ENCODE peak calls at places on chromosomes 3 and 15, in seven cellular contexts. H is endothelial cell of umbilical vein, B is HCT116, X is GM12878, K is GM23338, F is K562, R is H1. S is an unnamed sample.

GRCh38 chr3:155239960-155240359 is 53.5 kb downstream of the STRIT1 start:
- DNase-seq in B (no peak), H (no peak), K (no peak), R (no peak), X (no peak), F (no peak), S (no peak)

GRCh38 chr3:46406786-46407611 is at the start of the genes CCR5AS and CCRL2:
- DNase-seq in K (no peak), B (no peak), H (peak; percentile 86), X (no peak), F (peak; percentile 99), R (no peak), S (no peak)

GRCh38 chr3:188061133-188061532 is 92.8 kb upstream of the LPP start:
- DNase-seq in F (peak; percentile 3), X (no peak), H (peak; percentile 28), R (no peak), B (peak; percentile 37), K (peak; percentile 17), S (no peak)

GRCh38 chr3:159158213-159158612 is 356.4 kb downstream of the MFSD1 start:
- DNase-seq in B (peak; percentile 79), F (no peak), K (peak; percentile 27), H (peak; percentile 88), R (no peak), X (no peak), S (no peak)

GRCh38 chr3:106542101-106542769 is 673.4 kb upstream of the CBLB start:
- DNase-seq in R (no peak), X (no peak), K (peak; percentile 26), H (no peak), F (no peak), B (no peak), S (no peak)

GRCh38 chr3:119497824-119498187 is 541 bp upstream of the TIMMDC1 start:
- DNase-seq in H (peak; percentile 44), B (no peak), K (peak; percentile 43), F (peak; percentile 41), R (no peak), X (no peak), S (no peak)

GRCh38 chr3:141294848-141295247 is 63.2 kb downstream of the PXYLP1 start:
- DNase-seq in X (no peak), F (peak; percentile 30), R (no peak), K (no peak), B (no peak), H (peak; percentile 82), S (no peak)

GRCh38 chr3:71201939-71202338 is 381.6 kb downstream of the FOXP1 start:
- DNase-seq in H (no peak), K (peak; percentile 43), X (no peak), F (no peak), B (no peak), R (no peak), S (no peak)

GRCh38 chr3:16741103-16741758 is 136.0 kb upstream of the DAZL start:
- DNase-seq in X (no peak), H (no peak), R (no peak), B (no peak), K (no peak), F (no peak), S (no peak)

GRCh38 chr3:63232764-63233396 is 45.2 kb upstream of the SYNPR start:
- DNase-seq in K (peak; percentile 57), F (no peak), R (no peak), B (no peak), H (no peak), X (no peak), S (no peak)

GRCh38 chr3:13013595-13013993 is 59.6 kb downstream of the IQSEC1 start:
- DNase-seq in F (no peak), X (no peak), R (no peak), K (no peak), H (no peak), B (no peak), S (no peak)

GRCh38 chr15:71131601-71132357 is 16.5 kb downstream of the THSD4 start:
- DNase-seq in F (no peak), K (no peak), B (no peak), H (peak; percentile 35), R (no peak), X (no peak), S (no peak)

GRCh38 chr3:187641319-187641976 is 28.7 kb downstream of the SST start:
- DNase-seq in K (no peak), R (no peak), F (no peak), B (no peak), X (no peak), H (no peak), S (no peak)

GRCh38 chr15:40197434-40197833 is 36.6 kb downstream of the BUB1B start:
- DNase-seq in R (no peak), H (no peak), F (no peak), X (no peak), B (no peak), K (no peak), S (no peak)

GRCh38 chr3:138933981-138934691 is 12.8 kb downstream of the FOXL2 start:
- DNase-seq in F (no peak), X (no peak), B (no peak), R (no peak), K (no peak), H (peak; percentile 73), S (no peak)

GRCh38 chr3:61805510-61806080 is 244.2 kb downstream of the PTPRG start:
- DNase-seq in X (no peak), R (no peak), B (no peak), H (no peak), F (no peak), K (no peak), S (no peak)

GRCh38 chr3:56468184-56469106 is at the start of gene ERC2:
- DNase-seq in B (no peak), H (peak; percentile 68), R (peak; percentile 75), K (peak; percentile 96), X (no peak), F (no peak), S (no peak)

GRCh38 chr15:74302821-74303359 is 64.6 kb downstream of the CYP11A1 start:
- DNase-seq in F (peak; percentile 50), B (no peak), K (peak; percentile 85), H (peak; percentile 9), R (peak; percentile 47), X (no peak), S (no peak)

GRCh38 chr3:9879830-9880549 is at the start of gene CIDEC:
- DNase-seq in F (no peak), X (no peak), R (no peak), H (no peak), B (no peak), K (no peak), S (no peak)

GRCh38 chr3:147200545-147200944 is 205.8 kb downstream of the ZIC4 start:
- DNase-seq in X (no peak), F (no peak), B (no peak), R (no peak), H (no peak), K (no peak), S (no peak)

GRCh38 chr3:346186-346585 is 149.6 kb downstream of the CHL1 start:
- DNase-seq in K (no peak), H (no peak), R (no peak), X (no peak), B (no peak), F (no peak), S (no peak)

GRCh38 chr3:128374746-128375445 is 91.8 kb downstream of the DNAJB8 start:
- DNase-seq in B (no peak), H (no peak), X (no peak), F (no peak), K (no peak), R (no peak), S (no peak)

GRCh38 chr3:88301273-88302002 is 151.7 kb downstream of the C3orf38 start:
- DNase-seq in F (no peak), B (no peak), H (no peak), R (no peak), K (no peak), X (no peak), S (no peak)

GRCh38 chr3:100087203-100087602 is 27.1 kb downstream of the FILIP1L start:
- DNase-seq in F (no peak), R (no peak), B (no peak), X (peak; percentile 68), K (no peak), H (no peak), S (no peak)

GRCh38 chr15:63203451-63204090 is 14.2 kb downstream of the RAB8B start:
- DNase-seq in R (no peak), B (no peak), K (no peak), F (peak; percentile 63), H (no peak), X (no peak), S (no peak)

GRCh38 chr15:63198315-63198714 is 8.9 kb downstream of the RAB8B start:
- DNase-seq in F (no peak), R (no peak), X (no peak), B (no peak), H (no peak), K (no peak), S (no peak)

GRCh38 chr15:63198752-63199250 is 9.4 kb downstream of the RAB8B start:
- DNase-seq in F (no peak), X (no peak), K (no peak), R (no peak), H (no peak), B (no peak), S (no peak)

GRCh38 chr15:63200464-63201242 is 11.2 kb downstream of the RAB8B start:
- DNase-seq in B (no peak), F (peak; percentile 66), H (no peak), K (no peak), R (no peak), X (no peak), S (no peak)

GRCh38 chr15:63202858-63203257 is 13.5 kb downstream of the RAB8B start:
- DNase-seq in F (peak; percentile 62), H (no peak), X (no peak), R (no peak), B (no peak), K (no peak), S (no peak)
- TF ChIP-seq POLR2AphosphoS5 in F (no peak), H (no peak), X (no peak), R (no peak), B (no peak), K (no peak), S (no peak)

DNA sequence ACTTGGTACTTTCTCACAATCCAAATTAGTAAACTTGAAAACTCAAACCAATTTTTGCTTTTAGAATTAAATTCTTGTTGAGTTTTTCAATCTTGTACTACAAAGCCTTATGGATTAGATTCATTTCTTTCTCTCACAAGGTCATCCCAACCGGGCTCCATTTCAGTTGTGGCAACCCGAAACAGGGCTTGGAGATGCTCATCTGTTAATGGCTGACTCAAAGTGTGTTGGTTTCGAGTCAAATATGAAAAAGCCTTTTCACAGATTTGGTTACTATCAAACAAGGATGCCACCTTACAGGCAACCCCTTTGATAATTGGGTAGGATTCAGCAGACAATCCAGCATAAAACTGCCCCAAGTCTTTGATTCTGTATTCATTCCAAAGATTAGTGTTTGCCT is 1.8 kb downstream of the EPM2AIP1 start:
- DNase-seq in K (no peak), X (no peak), R (no peak), B (no peak), H (no peak), F (no peak), S (no peak)
- H3K4me3 ChIP-seq in K (peak overlapping the region; percentile 83), X (peak overlapping the region; percentile 89), R (peak overlapping the region; percentile 93), B (no peak overlapping the region), H (no peak overlapping the region), F (peak overlapping the region; percentile 60), S (peak overlapping the region; percentile 82)

GRCh38 chr3:122377975-122378374 is 5.1 kb downstream of the MIX23 start:
- DNase-seq in B (no peak), F (no peak), X (no peak), R (no peak), H (no peak), K (no peak), S (no peak)

GRCh38 chr3:122374034-122374433 is 9.0 kb downstream of the MIX23 start:
- DNase-seq in B (no peak), F (no peak), X (no peak), K (no peak), H (no peak), R (no peak), S (no peak)
- TF ChIP-seq EZH2 in B (no peak), F (no peak), X (no peak), K (no peak), H (no peak), R (no peak), S (no peak)

GRCh38 chr15:64687167-64688085 is 88.0 kb downstream of the RBPMS2 start:
- DNase-seq in X (no peak), R (no peak), K (no peak), H (no peak), F (no peak), B (no peak), S (no peak)
- TF ChIP-seq POLR2AphosphoS5 in X (no peak), R (no peak), K (peak; percentile 31), H (no peak), F (no peak), B (no peak), S (no peak)

S was measured in SK-N-MC.